ENCODE peak calls at places on chromosome 1, in nine cellular contexts. S, Q, L, A, X, W, C, G and J are unnamed samples.

GRCh38 chr1:243346016-243346415 is 90.2 kb downstream of the SDCCAG8 start:
- DNase-seq in A (no peak), Q (no peak), S (no peak), X (no peak), W (no peak), L (no peak), C (no peak), G (no peak), J (no peak)

GRCh38 chr1:92795166-92795565 is 10.3 kb upstream of the EVI5 start:
- DNase-seq in L (no peak), G (no peak), S (no peak), A (peak), X (no peak), W (no peak), C (no peak), Q (no peak), J (no peak)

GRCh38 chr1:4584471-4584870 is 69.9 kb upstream of the AJAP1 start:
- DNase-seq in X (no peak), A (no peak), G (no peak), Q (no peak), W (no peak), S (no peak), L (no peak), C (no peak), J (no peak)

GRCh38 chr1:84489766-84490165 is 10.7 kb downstream of the RPF1 start:
- DNase-seq in A (no peak), G (no peak), Q (no peak), W (no peak), C (no peak), S (no peak), L (no peak), X (no peak), J (no peak)

GRCh38 chr1:12091191-12091590 is 28.1 kb downstream of the TNFRSF8 start:
- DNase-seq in A (no peak), S (no peak), X (no peak), C (no peak), Q (no peak), W (no peak), L (no peak), G (no peak), J (no peak)

GRCh38 chr1:177334856-177335255 is 164.1 kb downstream of the BRINP2 start:
- DNase-seq in W (no peak), Q (no peak), A (no peak), S (no peak), C (no peak), L (no peak), X (no peak), G (no peak), J (no peak)

GRCh38 chr1:169809370-169810095 is 14.8 kb upstream of the METTL18 start:
- DNase-seq in A (peak), L (peak), X (no peak), G (no peak), W (no peak), C (no peak), S (no peak), Q (peak), J (peak)

GRCh38 chr1:170893655-170894297 is 41.6 kb upstream of the MROH9 start:
- DNase-seq in W (no peak), A (peak), G (no peak), S (no peak), L (no peak), C (no peak), Q (no peak), X (no peak), J (no peak)